ENCODE peak calls at places on chromosomes 16 and 17, in four cellular contexts. O is SK-N-SH, A is stomach, K is sigmoid colon. F is an unnamed sample. For H3K4me1, the result is how much of the 10 kb centered on the place peaks cover.

GRCh38 chr17:35255316-35255715 is 12.4 kb downstream of the SLFN5 start:
- DNase-seq in O (no peak), A (no peak), K (no peak), F (no peak)

GRCh38 chr16:55534773-55535172 is 25.9 kb downstream of the LPCAT2 start:
- DNase-seq in O (no peak), A (no peak), K (no peak), F (no peak)

GRCh38 chr16:57042157-57043111 is 49.9 kb upstream of the CPNE2 start:
- DNase-seq in O (no peak), A (no peak), K (no peak), F (no peak)

GRCh38 chr16:1530349-1530882 is 3.0 kb upstream of the TMEM204 start:
- DNase-seq in O (no peak), A (no peak), K (no peak), F (no peak)

GRCh38 chr17:19013226-19013625 is 8.7 kb upstream of the FAM83G start:
- DNase-seq in O (no peak), A (no peak), K (no peak), F (no peak)

GRCh38 chr17:49637050-49637449 is 40.8 kb downstream of the SPOP start:
- DNase-seq in O (no peak), A (no peak), K (no peak), F (no peak)

GRCh38 chr17:17171186-17171585 is 34.9 kb downstream of the PLD6 start:
- DNase-seq in O (no peak), A (no peak), K (no peak), F (no peak)

GRCh38 chr17:8581002-8581658 is 49.4 kb downstream of the MYH10 start:
- DNase-seq in O (peak), A (no peak), K (no peak), F (no peak)

GRCh38 chr17:18860161-18860972 is 2.4 kb downstream of the PRPSAP2 start:
- DNase-seq in O (no peak), A (no peak), K (no peak), F (no peak)

GRCh38 chr17:31416503-31416923 is 25.0 kb downstream of the RAB11FIP4 start:
- DNase-seq in O (no peak), A (no peak), K (no peak), F (no peak)

GRCh38 chr17:41678907-41679739 is 9.6 kb upstream of the EIF1 start:
- DNase-seq in O (no peak), A (no peak), K (peak), F (no peak)
- TF ChIP-seq EP300 in O (no peak), A (no peak), K (no peak), F (no peak)

GRCh38 chr16:17307501-17307900 is 163.3 kb downstream of the XYLT1 start:
- DNase-seq in O (no peak), A (no peak), K (no peak), F (no peak)

GRCh38 chr16:17304814-17305169 is 166.0 kb downstream of the XYLT1 start:
- DNase-seq in O (no peak), A (no peak), K (peak), F (no peak)

GRCh38 chr16:17304124-17304813 is 166.5 kb downstream of the XYLT1 start:
- DNase-seq in O (no peak), A (peak), K (no peak), F (no peak)

GRCh38 chr16:17306745-17307144 is 164.0 kb downstream of the XYLT1 start:
- DNase-seq in O (no peak), A (no peak), K (no peak), F (no peak)

DNA sequence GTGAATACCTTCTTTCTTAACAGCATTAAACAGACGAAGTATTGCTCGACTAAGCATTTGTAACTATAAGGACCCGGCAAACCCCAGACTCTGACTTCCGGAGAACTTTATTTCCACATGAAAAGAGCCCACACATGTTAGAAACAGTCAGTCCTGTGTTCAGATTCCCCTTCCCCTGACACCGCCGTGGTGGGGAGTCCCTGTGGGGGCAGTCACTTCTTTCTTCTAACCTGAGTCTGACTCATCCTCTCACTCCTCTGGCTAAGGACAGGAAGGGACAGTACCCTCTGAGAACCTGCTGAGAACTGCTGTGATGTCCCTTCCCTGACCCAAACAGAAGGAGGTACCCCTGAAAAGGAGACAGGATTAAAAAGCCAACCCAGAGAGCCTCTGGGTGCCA is 165.1 kb downstream of the XYLT1 start:
- DNase-seq in O (no peak), A (no peak), K (no peak), F (no peak)
- H3K4me1 ChIP-seq in O (under half), A (under half), K (half or more), F (under half)

GRCh38 chr16:35750157-35750689 is 2290.8 kb downstream of the TP53TG3F start:
- DNase-seq in O (no peak), A (no peak), K (no peak), F (no peak)
- TF ChIP-seq EP300 in O (no peak), A (no peak), K (no peak), F (no peak)

GRCh38 chr16:58551496-58551895 is 36.2 kb downstream of the SETD6 start:
- DNase-seq in O (no peak), A (no peak), K (no peak), F (no peak)

DNA sequence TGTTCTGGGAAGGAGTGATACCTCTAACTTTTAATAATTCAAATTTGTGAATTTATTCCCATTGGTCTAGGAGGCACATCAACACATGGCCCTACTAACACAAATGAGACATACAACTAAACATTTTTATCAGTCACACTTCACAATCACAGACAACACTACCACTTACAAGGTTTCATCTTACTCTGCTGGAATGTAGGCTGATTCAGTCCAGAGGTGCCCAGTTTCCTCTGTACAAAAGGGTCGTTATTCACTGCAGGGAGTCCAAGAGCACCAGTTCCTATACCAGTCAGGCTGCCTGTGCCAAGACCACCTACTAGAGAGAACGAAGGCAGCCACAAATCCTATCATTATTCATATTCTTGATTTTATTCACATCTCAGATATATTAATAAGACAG is 41.4 kb downstream of the SETD6 start:
- DNase-seq in O (no peak), A (no peak), K (no peak), F (no peak)
- H3K4me1 ChIP-seq in O (under half), A (under half), K (under half), F (under half)